ENCODE peak calls at places on chromosome 21, in seven cellular contexts. One of them, this sample, is unnamed.

GRCh38 chr21:30033441-30033840 is 93.6 kb upstream of the GRIK1 start:
- DNase-seq in PC-9: no peak
- DNase-seq in Peyer's patch: no peak
- DNase-seq in amniotic stem cell: no peak
- DNase-seq in GM12891: no peak
- DNase-seq in fibroblast of gingiva: no peak
- DNase-seq in body of pancreas: no peak
- DNase-seq in this sample: no peak

GRCh38 chr21:44485254-44485793 is 30.0 kb downstream of the LRRC3 start:
- DNase-seq in GM12891: no peak
- DNase-seq in amniotic stem cell: no peak
- DNase-seq in PC-9: no peak
- DNase-seq in Peyer's patch: peak; percentile 53
- DNase-seq in body of pancreas: no peak
- DNase-seq in fibroblast of gingiva: no peak
- DNase-seq in this sample: no peak

GRCh38 chr21:37460196-37460595 is 93.6 kb downstream of the DYRK1A start:
- DNase-seq in body of pancreas: no peak
- DNase-seq in PC-9: no peak
- DNase-seq in Peyer's patch: no peak
- DNase-seq in GM12891: no peak
- DNase-seq in fibroblast of gingiva: no peak
- DNase-seq in amniotic stem cell: no peak
- DNase-seq in this sample: no peak

GRCh38 chr21:37532868-37533780 is 166.6 kb downstream of the DYRK1A start:
- DNase-seq in amniotic stem cell: no peak
- DNase-seq in Peyer's patch: no peak
- DNase-seq in PC-9: peak; percentile 77
- DNase-seq in fibroblast of gingiva: no peak
- DNase-seq in body of pancreas: no peak
- DNase-seq in GM12891: no peak
- DNase-seq in this sample: no peak

GRCh38 chr21:46109251-46110221 is 11.6 kb downstream of the COL6A2 start:
- DNase-seq in fibroblast of gingiva: no peak
- DNase-seq in amniotic stem cell: no peak
- DNase-seq in GM12891: peak; percentile 4
- DNase-seq in Peyer's patch: peak; percentile 4
- DNase-seq in PC-9: no peak
- DNase-seq in body of pancreas: peak; percentile 7
- DNase-seq in this sample: peak; percentile 59

GRCh38 chr21:35326677-35327076 is 277.6 kb upstream of the RUNX1 start:
- DNase-seq in amniotic stem cell: no peak
- DNase-seq in GM12891: no peak
- DNase-seq in PC-9: no peak
- DNase-seq in fibroblast of gingiva: peak; percentile 94
- DNase-seq in Peyer's patch: no peak
- DNase-seq in body of pancreas: no peak
- DNase-seq in this sample: no peak

GRCh38 chr21:30713786-30714185 is 4.8 kb downstream of the KRTAP21-3 start:
- DNase-seq in GM12891: no peak
- DNase-seq in Peyer's patch: no peak
- DNase-seq in PC-9: no peak
- DNase-seq in amniotic stem cell: no peak
- DNase-seq in body of pancreas: no peak
- DNase-seq in fibroblast of gingiva: no peak
- DNase-seq in this sample: no peak

GRCh38 chr21:43341349-43342163 is 85.4 kb downstream of the SIK1 start:
- DNase-seq in PC-9: peak; percentile 70
- DNase-seq in amniotic stem cell: no peak
- DNase-seq in GM12891: no peak
- DNase-seq in body of pancreas: no peak
- DNase-seq in fibroblast of gingiva: no peak
- DNase-seq in Peyer's patch: no peak
- DNase-seq in this sample: no peak

GRCh38 chr21:16215193-16215592 is 485.4 kb downstream of the USP25 start:
- DNase-seq in Peyer's patch: no peak
- DNase-seq in PC-9: no peak
- DNase-seq in amniotic stem cell: no peak
- DNase-seq in fibroblast of gingiva: no peak
- DNase-seq in GM12891: no peak
- DNase-seq in body of pancreas: no peak
- DNase-seq in this sample: no peak

GRCh38 chr21:31354122-31354521 is 10.1 kb upstream of the TIAM1 start:
- DNase-seq in amniotic stem cell: no peak
- DNase-seq in PC-9: no peak
- DNase-seq in body of pancreas: no peak
- DNase-seq in Peyer's patch: no peak
- DNase-seq in fibroblast of gingiva: no peak
- DNase-seq in GM12891: no peak
- DNase-seq in this sample: no peak

GRCh38 chr21:36707763-36708511 is 9.0 kb downstream of the SIM2 start:
- DNase-seq in amniotic stem cell: no peak
- DNase-seq in Peyer's patch: no peak
- DNase-seq in GM12891: no peak
- DNase-seq in body of pancreas: no peak
- DNase-seq in PC-9: no peak
- DNase-seq in fibroblast of gingiva: no peak
- DNase-seq in this sample: peak; percentile 67

GRCh38 chr21:38843806-38844479 is 38.2 kb downstream of the ETS2 start:
- DNase-seq in GM12891: no peak
- DNase-seq in amniotic stem cell: peak; percentile 52
- DNase-seq in PC-9: no peak
- DNase-seq in fibroblast of gingiva: peak; percentile 84
- DNase-seq in Peyer's patch: no peak
- DNase-seq in body of pancreas: no peak
- DNase-seq in this sample: no peak

GRCh38 chr21:32306021-32306780 is 7.5 kb downstream of the MRAP start:
- DNase-seq in GM12891: no peak
- DNase-seq in body of pancreas: no peak
- DNase-seq in fibroblast of gingiva: no peak
- DNase-seq in PC-9: no peak
- DNase-seq in amniotic stem cell: no peak
- DNase-seq in Peyer's patch: no peak
- DNase-seq in this sample: peak; percentile 46

GRCh38 chr21:38852708-38853107 is 47.0 kb downstream of the ETS2 start:
- DNase-seq in body of pancreas: no peak
- DNase-seq in fibroblast of gingiva: no peak
- DNase-seq in amniotic stem cell: no peak
- DNase-seq in GM12891: no peak
- DNase-seq in Peyer's patch: no peak
- DNase-seq in PC-9: no peak
- DNase-seq in this sample: no peak

This sample was measured in posterior vena cava.